ENCODE peak calls at places on chromosome 1, in seven cellular contexts. Q is mucosa of descending colon; E is prostate gland; J is CD8-positive, alpha-beta T cell; L is IMR-90; O is upper lobe of right lung; B is heart left ventricle. V is an unnamed sample. For H3K4me1, the result is how much of the 10 kb centered on the place peaks cover.

GRCh38 chr1:93521618-93522017 is 73.7 kb downstream of the FNBP1L start:
- DNase-seq in Q (no peak), E (no peak), J (no peak), L (no peak), O (no peak), B (no peak), V (no peak)

GRCh38 chr1:6960291-6960758 is 175.1 kb downstream of the CAMTA1 start:
- DNase-seq in Q (no peak), E (peak), J (no peak), L (peak), O (no peak), B (peak), V (no peak)

GRCh38 chr1:231828182-231828920 is 201.8 kb downstream of the DISC1 start:
- DNase-seq in Q (no peak), E (no peak), J (no peak), L (peak), O (no peak), B (no peak), V (no peak)

GRCh38 chr1:114696810-114697209 is 1.5 kb upstream of the AMPD1 start:
- DNase-seq in Q (no peak), E (no peak), J (no peak), L (no peak), O (no peak), B (no peak), V (no peak)

GRCh38 chr1:147853391-147853790 is 49.2 kb upstream of the GJA8 start:
- DNase-seq in Q (no peak), E (no peak), J (no peak), L (peak), O (no peak), B (no peak), V (no peak)

GRCh38 chr1:172397221-172397620 is 23.3 kb upstream of the C1orf105 start:
- DNase-seq in Q (no peak), E (no peak), J (no peak), L (peak), O (no peak), B (no peak), V (no peak)

GRCh38 chr1:40038693-40039092 is 1.8 kb upstream of the CAP1 start:
- DNase-seq in Q (no peak), E (no peak), J (no peak), L (no peak), O (no peak), B (no peak), V (no peak)

GRCh38 chr1:159714529-159714928 is at the start of gene CRP:
- DNase-seq in Q (no peak), E (no peak), J (no peak), L (no peak), O (no peak), B (no peak), V (no peak)

GRCh38 chr1:110726755-110727154 is 52.0 kb upstream of the KCNA3 start:
- DNase-seq in Q (no peak), E (no peak), J (no peak), L (no peak), O (no peak), B (no peak), V (no peak)

GRCh38 chr1:19640363-19641316 is 3.5 kb upstream of the NBL1 start:
- DNase-seq in Q (peak), E (no peak), J (no peak), L (peak), O (no peak), B (no peak), V (peak)

GRCh38 chr1:73611681-73612080 is 586.3 kb downstream of the LRRIQ3 start:
- DNase-seq in Q (no peak), E (no peak), J (no peak), L (no peak), O (no peak), B (no peak), V (no peak)

GRCh38 chr1:21659099-21659923 is 9.8 kb downstream of the RAP1GAP start:
- DNase-seq in Q (peak), E (peak), J (peak), L (peak), O (peak), B (peak), V (peak)

GRCh38 chr1:245458761-245459174 is 304.0 kb downstream of the KIF26B start:
- DNase-seq in Q (no peak), E (no peak), J (no peak), L (peak), O (no peak), B (no peak), V (no peak)

GRCh38 chr1:154880651-154881050 is 10.6 kb upstream of the KCNN3 start:
- DNase-seq in Q (no peak), E (no peak), J (no peak), L (no peak), O (no peak), B (no peak), V (no peak)

GRCh38 chr1:28830814-28831213 is 18.8 kb downstream of the OPRD1 start:
- DNase-seq in Q (no peak), E (no peak), J (no peak), L (no peak), O (no peak), B (no peak), V (no peak)

GRCh38 chr1:159936284-159936904 is 9.0 kb downstream of the IGSF9 start:
- DNase-seq in Q (peak), E (peak), J (peak), L (no peak), O (peak), B (peak), V (peak)

GRCh38 chr1:27321813-27322568 is at the start of gene TMEM222:
- DNase-seq in Q (peak), E (peak), J (peak), L (peak), O (peak), B (peak), V (peak)

GRCh38 chr1:223765719-223766340 is 53.5 kb downstream of the CAPN2 start:
- DNase-seq in Q (no peak), E (no peak), J (no peak), L (no peak), O (no peak), B (no peak), V (no peak)

GRCh38 chr1:93758842-93759515 is 77.3 kb upstream of the BCAR3 start:
- DNase-seq in Q (no peak), E (no peak), J (no peak), L (peak), O (no peak), B (no peak), V (no peak)

GRCh38 chr1:67484492-67484891 is 54.3 kb upstream of the SERBP1 start:
- DNase-seq in Q (no peak), E (no peak), J (no peak), L (no peak), O (no peak), B (no peak), V (no peak)

GRCh38 chr1:2556277-2557145 is at the start of gene TNFRSF14:
- DNase-seq in Q (peak), E (peak), J (peak), L (peak), O (peak), B (peak), V (peak)

GRCh38 chr1:229127301-229127700 is 143.6 kb upstream of the RAB4A start:
- DNase-seq in Q (no peak), E (no peak), J (no peak), L (peak), O (no peak), B (no peak), V (no peak)

GRCh38 chr1:222106369-222106768 is 364.5 kb upstream of the DUSP10 start:
- DNase-seq in Q (no peak), E (no peak), J (no peak), L (no peak), O (no peak), B (no peak), V (no peak)

GRCh38 chr1:225482489-225482950 is 54.7 kb upstream of the LBR start:
- DNase-seq in Q (no peak), E (no peak), J (no peak), L (peak), O (peak), B (no peak), V (no peak)

GRCh38 chr1:208917719-208918118 is 665.8 kb upstream of the CAMK1G start:
- DNase-seq in Q (no peak), E (no peak), J (no peak), L (no peak), O (no peak), B (no peak), V (no peak)

GRCh38 chr1:114691061-114691460 is 4.3 kb downstream of the AMPD1 start:
- DNase-seq in Q (no peak), E (no peak), J (no peak), L (no peak), O (no peak), B (no peak), V (no peak)

GRCh38 chr1:248860007-248860406 is 1.1 kb upstream of the ZNF692 start:
- DNase-seq in Q (no peak), E (no peak), J (no peak), L (no peak), O (no peak), B (no peak), V (no peak)

DNA sequence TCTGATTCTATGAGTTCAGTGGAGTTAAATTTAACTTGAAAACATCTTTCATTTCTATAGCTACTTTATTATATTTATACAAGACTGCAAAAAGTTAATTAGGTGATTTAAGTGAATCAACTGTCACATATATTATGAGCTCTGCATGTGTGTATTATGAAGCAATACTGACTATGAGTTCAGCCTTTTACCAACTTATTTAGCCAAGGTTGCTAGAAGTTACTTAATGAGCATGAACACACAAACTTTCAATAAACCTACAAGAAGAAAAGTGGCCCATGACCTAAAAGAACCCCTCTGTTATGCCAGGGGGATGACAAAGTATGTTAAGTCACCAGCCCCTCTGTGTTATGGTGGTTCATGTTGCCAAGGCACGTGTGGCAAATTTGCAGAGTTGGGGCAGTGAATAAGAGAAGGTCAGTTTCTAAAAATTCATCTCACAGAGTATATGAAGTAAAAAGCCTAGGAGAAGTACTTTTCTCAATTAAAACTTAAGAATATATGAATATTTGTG is 86.7 kb upstream of the LYPLAL1 start:
- DNase-seq in Q (no peak), E (no peak), J (no peak), L (no peak), O (no peak), B (no peak), V (no peak)
- H3K4me1 ChIP-seq in Q (under half), E (under half), J (under half), L (under half), O (under half), B (under half), V (under half)

DNA sequence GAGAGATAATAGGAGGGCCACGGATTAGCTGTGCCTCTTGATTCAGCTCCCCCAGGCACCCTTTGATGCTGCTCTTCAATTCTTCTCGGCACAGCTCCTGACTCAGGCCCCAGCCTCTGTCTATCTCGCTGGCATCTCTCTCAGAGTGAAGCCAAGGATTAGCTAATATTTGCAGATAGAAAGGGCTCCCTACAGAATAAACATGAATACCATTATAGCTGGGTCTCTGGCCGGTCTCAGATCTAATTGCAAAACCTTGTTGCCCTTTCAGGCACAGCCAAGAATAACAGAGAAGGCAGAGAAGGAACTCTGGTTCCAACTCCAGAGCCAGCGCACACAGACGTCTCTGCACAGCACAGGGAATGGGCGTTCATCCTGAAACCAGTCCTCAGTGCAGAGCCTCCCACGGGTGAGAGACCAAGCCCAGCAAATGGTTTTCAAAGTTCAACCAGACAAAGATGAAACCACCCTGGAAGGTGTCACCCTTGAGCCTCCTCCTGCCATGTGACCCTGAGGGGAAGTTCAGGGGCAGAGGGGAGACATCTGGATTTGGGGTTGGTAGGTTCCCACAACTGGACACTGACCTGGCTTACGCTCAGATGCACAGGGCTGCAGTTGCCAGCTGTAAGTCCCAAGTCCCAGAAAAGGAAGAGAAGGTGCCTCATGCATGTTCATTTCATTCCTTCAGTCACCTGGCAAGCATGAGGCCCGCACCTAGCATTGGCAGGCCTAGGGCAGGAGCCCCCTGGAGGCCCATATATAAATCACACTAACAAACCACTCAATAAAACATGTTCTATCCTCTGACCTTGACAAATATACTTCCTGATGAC is 394.0 kb downstream of the NPHP4 start:
- DNase-seq in Q (no peak), E (peak), J (no peak), L (no peak), O (no peak), B (no peak), V (no peak)
- TF ChIP-seq CTCF in Q (no peak), E (peak), J (no peak), L (no peak), O (no peak), B (no peak), V (no peak)

GRCh38 chr1:12598914-12599463 is 19.0 kb downstream of the DHRS3 start:
- DNase-seq in Q (no peak), E (no peak), J (no peak), L (no peak), O (no peak), B (no peak), V (no peak)
- H3K4me1 ChIP-seq in Q (half or more), E (half or more), J (under half), L (under half), O (half or more), B (half or more), V (half or more)

GRCh38 chr1:34115233-34115632 is 49.8 kb downstream of the CSMD2 start:
- DNase-seq in Q (no peak), E (no peak), J (no peak), L (no peak), O (no peak), B (no peak), V (no peak)

GRCh38 chr1:34113362-34113761 is 51.7 kb downstream of the CSMD2 start:
- DNase-seq in Q (no peak), E (no peak), J (no peak), L (no peak), O (no peak), B (no peak), V (no peak)

GRCh38 chr1:34108711-34109110 is 56.3 kb downstream of the CSMD2 start:
- DNase-seq in Q (no peak), E (no peak), J (no peak), L (no peak), O (no peak), B (no peak), V (no peak)

GRCh38 chr1:34108269-34108668 is 56.8 kb downstream of the CSMD2 start:
- DNase-seq in Q (no peak), E (no peak), J (no peak), L (no peak), O (no peak), B (no peak), V (no peak)

GRCh38 chr1:34113887-34114286 is 51.1 kb downstream of the CSMD2 start:
- DNase-seq in Q (peak), E (no peak), J (no peak), L (no peak), O (no peak), B (no peak), V (no peak)
- TF ChIP-seq CTCF in Q (no peak), E (peak), J (no peak), L (no peak), O (no peak), B (peak), V (no peak)

DNA sequence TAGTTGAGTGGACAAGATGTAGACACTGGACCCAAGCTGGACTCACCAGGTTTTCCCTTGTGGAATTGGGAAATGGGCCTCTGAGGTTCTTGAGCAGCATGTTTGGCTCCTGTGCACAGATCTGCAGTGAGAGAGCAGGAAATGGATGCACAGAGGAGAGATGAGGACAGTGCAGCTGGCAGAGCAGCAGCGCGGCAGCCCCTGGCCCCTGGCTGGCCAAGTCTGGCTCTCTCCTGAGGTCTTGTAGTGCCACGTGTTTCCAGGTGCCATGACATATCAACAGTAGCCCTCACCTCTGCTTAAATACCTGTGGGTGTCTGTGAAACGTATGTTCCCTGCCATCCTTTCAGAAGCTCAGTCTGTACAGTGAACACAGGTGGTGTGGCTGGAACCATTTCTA is 19.2 kb upstream of the BCL10 start:
- DNase-seq in Q (no peak), E (no peak), J (no peak), L (no peak), O (no peak), B (no peak), V (no peak)
- H3K4me1 ChIP-seq in Q (under half), E (under half), J (under half), L (under half), O (under half), B (under half), V (under half)

DNA sequence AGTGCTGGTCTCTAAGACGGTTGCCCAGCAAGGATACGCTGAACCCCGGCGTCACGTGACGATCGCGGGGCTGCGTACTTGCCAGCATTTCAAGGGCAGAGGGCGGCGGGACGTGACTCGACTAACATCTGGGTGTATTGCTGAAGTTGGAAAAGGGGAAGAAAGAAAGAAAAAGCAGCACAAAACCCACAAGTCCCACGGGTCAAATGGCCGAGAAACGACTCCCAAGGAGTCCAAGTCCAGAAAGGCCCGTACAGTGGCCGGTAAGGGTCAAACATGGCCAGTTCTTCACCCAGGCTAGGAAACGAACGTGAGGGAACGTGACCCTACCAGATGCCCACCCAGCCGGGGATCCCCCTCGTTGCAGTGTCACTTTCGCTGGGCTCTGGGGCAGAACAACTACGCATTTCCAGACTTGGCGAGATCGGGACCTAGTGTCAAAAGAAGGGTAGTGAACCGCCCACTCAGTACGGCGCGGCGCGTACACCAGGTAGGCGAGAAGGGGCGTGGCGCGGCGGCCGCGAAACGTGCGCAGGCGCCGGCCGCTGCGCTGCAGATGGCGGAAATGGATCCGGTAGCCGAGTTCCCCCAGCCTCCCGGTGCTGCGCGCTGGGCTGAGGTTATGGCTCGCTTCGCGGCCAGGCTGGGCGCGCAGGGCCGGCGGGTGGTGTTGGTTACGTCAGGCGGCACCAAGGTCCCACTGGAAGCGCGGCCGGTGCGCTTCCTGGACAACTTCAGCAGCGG is at the start of the genes PPCS and ZMYND12:
- DNase-seq in Q (peak), E (peak), J (peak), L (peak), O (peak), B (peak), V (peak)
- TF ChIP-seq CTCF in Q (no peak), E (peak), J (peak), L (no peak), O (no peak), B (peak), V (peak)

DNA sequence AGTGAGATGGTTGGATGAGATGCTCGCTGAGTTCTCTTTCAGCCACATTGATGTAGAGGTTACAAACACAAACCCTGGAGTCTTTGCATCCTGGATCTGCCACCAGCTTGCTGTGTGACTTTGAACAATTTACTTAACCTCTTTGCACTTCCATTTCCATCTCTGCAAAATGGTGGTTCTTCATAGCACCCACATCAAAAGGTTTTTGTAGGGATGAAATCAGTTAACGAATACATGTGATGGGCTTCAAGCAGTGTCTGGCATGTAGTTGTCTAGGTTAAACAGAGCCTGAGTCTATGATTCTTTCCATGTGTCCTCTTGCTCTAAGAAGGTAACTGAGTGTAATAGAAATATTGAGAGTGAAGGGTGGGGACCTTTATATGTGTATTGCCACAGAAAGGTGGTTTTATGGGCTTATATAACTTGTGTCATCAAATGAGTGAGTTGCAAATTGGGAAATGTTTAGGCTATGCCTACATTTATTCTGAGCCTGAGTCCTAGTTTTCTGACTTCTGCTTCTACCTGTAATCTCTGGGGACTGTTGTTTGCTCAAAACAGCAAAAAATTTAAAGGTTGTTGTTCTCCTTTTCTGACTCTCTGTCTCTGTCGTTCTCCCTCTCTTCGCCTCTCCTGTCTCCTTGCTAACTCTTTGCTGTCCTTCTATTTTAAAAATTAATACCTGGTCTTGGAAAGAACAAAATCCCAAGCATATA is 27.3 kb upstream of the LRRN2 start:
- DNase-seq in Q (no peak), E (no peak), J (no peak), L (no peak), O (no peak), B (no peak), V (no peak)
- H3K4me1 ChIP-seq in Q (under half), E (under half), J (under half), L (under half), O (under half), B (under half), V (under half)